ENCODE peak calls at places on chromosomes 6 and 20, in ten cellular contexts. L, M, Q, I, O, N, E, D, Z and J are unnamed samples.

GRCh38 chr6:120735641-120736040 is 598.6 kb downstream of the TBC1D32 start:
- DNase-seq in L (no peak), M (no peak), Q (no peak), I (no peak), O (no peak), N (no peak), E (no peak), D (no peak), Z (no peak), J (no peak)

GRCh38 chr6:45882671-45883070 is 133.0 kb downstream of the CLIC5 start:
- DNase-seq in L (no peak), M (no peak), Q (no peak), I (no peak), O (no peak), N (no peak), E (no peak), D (no peak), Z (no peak), J (no peak)

GRCh38 chr20:34220581-34220980 is 20.6 kb upstream of the ASIP start:
- DNase-seq in L (no peak), M (no peak), Q (no peak), I (no peak), O (no peak), N (peak), E (no peak), D (no peak), Z (no peak), J (no peak)

GRCh38 chr6:23218751-23219150 is 649.4 kb downstream of the HDGFL1 start:
- DNase-seq in L (peak), M (no peak), Q (no peak), I (no peak), O (no peak), N (no peak), E (no peak), D (no peak), Z (peak), J (no peak)

GRCh38 chr6:21873562-21873961 is 280.0 kb downstream of the SOX4 start:
- DNase-seq in L (no peak), M (no peak), Q (peak), I (no peak), O (no peak), N (peak), E (peak), D (no peak), Z (no peak), J (no peak)

GRCh38 chr6:45116714-45117410 is 211.3 kb upstream of the RUNX2 start:
- DNase-seq in L (no peak), M (no peak), Q (peak), I (no peak), O (no peak), N (peak), E (no peak), D (no peak), Z (no peak), J (no peak)

GRCh38 chr6:134636221-134636830 is 313.6 kb downstream of the ALDH8A1 start:
- DNase-seq in L (no peak), M (peak), Q (no peak), I (peak), O (no peak), N (peak), E (no peak), D (no peak), Z (no peak), J (no peak)

GRCh38 chr6:169664227-169664626 is 37.6 kb downstream of the WDR27 start:
- DNase-seq in L (no peak), M (no peak), Q (no peak), I (no peak), O (no peak), N (no peak), E (no peak), D (no peak), Z (no peak), J (no peak)

GRCh38 chr20:35226775-35227681 is 538 bp downstream of the MMP24 start:
- DNase-seq in L (peak), M (peak), Q (peak), I (peak), O (no peak), N (peak), E (no peak), D (peak), Z (peak), J (peak)